ENCODE peak calls at places on chromosomes 13 and 19, in eight cellular contexts. O is amniotic stem cell; T is aorta; X is small intestine; N is GM13976; E is CD4-positive, CD25-positive, alpha-beta regulatory T cell; F is left lung; H is NCI-H1105. Y is an unnamed sample.

GRCh38 chr13:50129923-50130685 is 114.9 kb downstream of the KCNRG start:
- DNase-seq in O (no peak), T (peak), X (no peak), N (peak), E (peak), F (peak), H (no peak), Y (peak)

GRCh38 chr13:20125129-20125782 is 35.6 kb downstream of the GJA3 start:
- DNase-seq in O (no peak), T (no peak), X (no peak), N (no peak), E (no peak), F (no peak), H (no peak), Y (no peak)

GRCh38 chr19:3207466-3208242 is 16.8 kb upstream of the CELF5 start:
- DNase-seq in O (no peak), T (no peak), X (no peak), N (no peak), E (no peak), F (peak), H (no peak), Y (no peak)

GRCh38 chr13:100280681-100281080 is 191.8 kb downstream of the PCCA start:
- DNase-seq in O (no peak), T (no peak), X (no peak), N (no peak), E (no peak), F (no peak), H (no peak), Y (no peak)

GRCh38 chr19:31297991-31298390 is 51.2 kb downstream of the TSHZ3 start:
- DNase-seq in O (no peak), T (no peak), X (no peak), N (no peak), E (no peak), F (no peak), H (no peak), Y (no peak)

GRCh38 chr19:28632357-28633076 is 580.4 kb downstream of the UQCRFS1 start:
- DNase-seq in O (no peak), T (no peak), X (no peak), N (no peak), E (no peak), F (peak), H (no peak), Y (no peak)

GRCh38 chr19:6092329-6093286 is 17.7 kb downstream of the RFX2 start:
- DNase-seq in O (peak), T (peak), X (peak), N (no peak), E (no peak), F (peak), H (peak), Y (peak)

GRCh38 chr13:99191900-99192399 is 8.7 kb upstream of the UBAC2 start:
- DNase-seq in O (no peak), T (no peak), X (peak), N (no peak), E (no peak), F (no peak), H (no peak), Y (no peak)

GRCh38 chr13:48493851-48494250 is 39.0 kb downstream of the RCBTB2 start:
- DNase-seq in O (no peak), T (no peak), X (no peak), N (no peak), E (no peak), F (no peak), H (no peak), Y (no peak)

GRCh38 chr13:82118589-82118988 is 1763.7 kb downstream of the SLITRK1 start:
- DNase-seq in O (no peak), T (no peak), X (no peak), N (no peak), E (no peak), F (no peak), H (no peak), Y (no peak)

GRCh38 chr13:59364508-59365187 is 799.1 kb downstream of the DIAPH3 start:
- DNase-seq in O (no peak), T (no peak), X (no peak), N (no peak), E (no peak), F (no peak), H (no peak), Y (no peak)

GRCh38 chr13:48292650-48293049 is 10.9 kb upstream of the RB1 start:
- DNase-seq in O (no peak), T (no peak), X (peak), N (no peak), E (no peak), F (no peak), H (no peak), Y (no peak)

GRCh38 chr13:99086869-99087129 is 108.9 kb upstream of the DOCK9 start:
- DNase-seq in O (no peak), T (peak), X (peak), N (no peak), E (peak), F (peak), H (no peak), Y (peak)

GRCh38 chr19:14146789-14147216 is 10.4 kb upstream of the ASF1B start:
- DNase-seq in O (peak), T (no peak), X (no peak), N (no peak), E (no peak), F (no peak), H (no peak), Y (no peak)